ENCODE peak calls at places on chromosomes 1 and 21, in nine cellular contexts. T, D, Q, A, M, I, E, L and V are unnamed samples.

GRCh38 chr1:66527688-66528087 is 6.3 kb upstream of the SGIP1 start:
- DNase-seq in T (no peak), D (no peak), Q (no peak), A (no peak), M (peak; percentile 96), I (no peak), E (no peak), L (no peak), V (no peak)

GRCh38 chr1:2125375-2126211 is 69.0 kb downstream of the FAAP20 start:
- DNase-seq in T (no peak), D (no peak), Q (peak; percentile 38), A (no peak), M (no peak), I (no peak), E (no peak), L (no peak), V (peak; percentile 69)

GRCh38 chr1:248576219-248576980 is 1.8 kb upstream of the OR2T34 start:
- DNase-seq in T (no peak), D (no peak), Q (no peak), A (no peak), M (no peak), I (no peak), E (no peak), L (no peak), V (no peak)

GRCh38 chr1:96524100-96524499 is 197.5 kb upstream of the PTBP2 start:
- DNase-seq in T (no peak), D (no peak), Q (no peak), A (no peak), M (no peak), I (no peak), E (no peak), L (no peak), V (no peak)

GRCh38 chr1:149848811-149849210 is 50.6 kb upstream of the BOLA1 start:
- DNase-seq in T (no peak), D (no peak), Q (no peak), A (no peak), M (no peak), I (no peak), E (no peak), L (no peak), V (no peak)

GRCh38 chr21:46551636-46552241 is 53.1 kb downstream of the S100B start:
- DNase-seq in T (no peak), D (no peak), Q (peak; percentile 76), A (no peak), M (no peak), I (no peak), E (peak; percentile 53), L (peak; percentile 17), V (peak; percentile 79)

GRCh38 chr1:182649041-182649440 is 35.3 kb downstream of the RGS8 start:
- DNase-seq in T (no peak), D (no peak), Q (no peak), A (no peak), M (no peak), I (no peak), E (no peak), L (no peak), V (no peak)

GRCh38 chr1:6358757-6359567 is 34.6 kb downstream of the ACOT7 start:
- DNase-seq in T (no peak), D (peak; percentile 34), Q (peak; percentile 68), A (no peak), M (peak; percentile 86), I (no peak), E (no peak), L (peak; percentile 56), V (no peak)

GRCh38 chr21:32412162-32412997 is at the start of gene EVA1C:
- DNase-seq in T (peak; percentile 55), D (peak; percentile 67), Q (peak; percentile 83), A (no peak), M (peak; percentile 30), I (peak; percentile 84), E (peak; percentile 84), L (peak; percentile 72), V (peak; percentile 89)

GRCh38 chr21:41500354-41500753 is 7.6 kb downstream of the TMPRSS2 start:
- DNase-seq in T (no peak), D (no peak), Q (no peak), A (no peak), M (no peak), I (no peak), E (no peak), L (no peak), V (no peak)
- H3K27me3 ChIP-seq in T (no peaks in the 10 kb centered on the region), D (no peaks in the 10 kb centered on the region), Q (peaks cover 1% of the 10 kb centered on the region), A (peaks cover 3% of the 10 kb centered on the region), M (peaks cover 32% of the 10 kb centered on the region), I (no peaks in the 10 kb centered on the region), E (peaks cover 1% of the 10 kb centered on the region), L (no peaks in the 10 kb centered on the region), V (peaks cover 9% of the 10 kb centered on the region)

DNA sequence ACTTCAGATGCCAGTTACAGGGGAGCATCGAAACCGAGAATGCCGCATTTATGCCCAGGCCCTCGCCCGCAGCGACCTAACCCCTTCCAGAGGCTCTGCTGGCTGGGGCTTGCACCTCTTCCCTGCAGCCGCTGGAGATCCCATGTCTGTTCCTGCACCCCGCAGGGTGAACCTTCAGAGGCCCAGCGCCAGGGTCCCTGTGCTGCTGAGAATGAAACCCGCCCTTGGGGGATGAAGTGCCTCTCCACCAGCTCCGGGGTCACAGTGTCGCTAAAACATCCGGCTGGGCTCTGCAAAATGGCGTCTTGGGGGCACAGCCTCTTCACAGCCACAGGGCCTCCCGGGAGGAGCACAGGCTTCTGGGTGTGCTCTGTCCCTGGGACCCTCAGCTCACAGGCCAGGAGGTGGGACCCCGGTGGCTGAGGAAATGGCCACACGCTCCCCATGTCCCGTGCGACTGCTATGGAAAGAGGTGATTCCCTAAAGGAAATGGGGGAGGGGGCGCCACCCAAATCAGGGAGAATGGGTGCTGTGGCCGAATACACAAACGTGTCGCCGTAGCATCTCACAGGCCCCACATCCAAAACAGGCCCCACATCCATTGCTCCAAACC is 39.9 kb upstream of the TSPEAR start:
- DNase-seq in T (no peak), D (no peak), Q (no peak), A (no peak), M (no peak), I (no peak), E (peak; percentile 26), L (no peak), V (peak; percentile 54)
- H3K4me3 ChIP-seq in T (no peak overlapping the region), D (no peak overlapping the region), Q (no peak overlapping the region), A (no peak overlapping the region), M (no peak overlapping the region), I (no peak overlapping the region), E (no peak overlapping the region), L (no peak overlapping the region), V (no peak overlapping the region)

DNA sequence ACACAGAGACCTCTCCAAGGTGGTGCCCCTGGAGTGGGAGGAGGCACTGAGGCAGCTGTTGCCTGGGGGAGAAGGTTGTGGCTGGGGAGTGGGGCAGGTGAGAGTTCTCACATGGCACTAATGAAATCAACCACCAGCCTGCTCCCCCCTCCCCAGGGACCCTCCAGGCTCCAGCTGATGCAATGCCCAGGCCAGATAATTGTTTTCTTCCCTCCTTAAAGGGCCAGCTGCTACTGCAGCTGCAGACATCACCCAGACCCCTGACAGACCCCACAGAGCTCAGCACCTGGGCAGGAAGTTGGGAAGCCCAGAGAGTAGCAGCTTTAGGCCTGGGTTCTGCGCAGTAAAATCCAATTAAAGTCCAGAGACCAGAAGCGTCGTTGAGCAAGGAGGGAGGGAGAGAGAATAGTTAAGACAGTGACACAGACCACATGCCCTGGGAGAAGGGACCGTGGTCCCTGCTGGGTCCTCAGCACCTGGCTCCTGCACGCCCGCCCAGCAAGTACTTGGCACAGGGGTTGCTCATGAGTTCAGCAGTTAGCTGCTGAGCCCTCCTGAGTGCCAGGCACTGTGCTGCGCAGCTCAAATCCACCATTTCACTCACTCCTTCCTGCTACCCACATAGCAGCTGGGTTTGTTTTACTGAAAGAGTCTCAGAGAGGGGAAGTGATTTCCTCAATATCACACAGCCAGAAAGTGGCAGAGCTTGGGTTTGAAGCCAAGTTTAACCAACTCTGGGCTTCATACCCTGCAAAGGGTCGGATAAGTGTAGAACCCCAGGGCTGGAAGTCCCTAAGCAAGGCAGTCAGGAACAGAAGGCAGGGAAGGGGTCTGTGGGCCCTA is 1.9 kb downstream of the RIMS3 start:
- DNase-seq in T (no peak), D (no peak), Q (no peak), A (no peak), M (no peak), I (no peak), E (no peak), L (no peak), V (no peak)
- H3K4me1 ChIP-seq in T (peaks cover 11% of the 10 kb centered on the region), D (peaks cover 8% of the 10 kb centered on the region), Q (peaks cover 11% of the 10 kb centered on the region), A (no peaks in the 10 kb centered on the region), M (no peaks in the 10 kb centered on the region), I (no peaks in the 10 kb centered on the region), E (peaks cover 8% of the 10 kb centered on the region), L (peaks cover 9% of the 10 kb centered on the region), V (peaks cover 8% of the 10 kb centered on the region)

GRCh38 chr1:232211149-232211548 is 418.8 kb downstream of the SIPA1L2 start:
- DNase-seq in T (no peak), D (no peak), Q (no peak), A (no peak), M (no peak), I (no peak), E (no peak), L (no peak), V (no peak)
- H3K27me3 ChIP-seq in T (no peaks in the 10 kb centered on the region), D (no peaks in the 10 kb centered on the region), Q (no peaks in the 10 kb centered on the region), A (no peaks in the 10 kb centered on the region), M (no peaks in the 10 kb centered on the region), I (no peaks in the 10 kb centered on the region), E (no peaks in the 10 kb centered on the region), L (no peaks in the 10 kb centered on the region), V (no peaks in the 10 kb centered on the region)

GRCh38 chr1:240706150-240706904 is 94.4 kb upstream of the GREM2 start:
- DNase-seq in T (no peak), D (no peak), Q (no peak), A (no peak), M (peak; percentile 35), I (no peak), E (no peak), L (no peak), V (no peak)

GRCh38 chr1:240705584-240705983 is 93.6 kb upstream of the GREM2 start:
- DNase-seq in T (no peak), D (no peak), Q (no peak), A (no peak), M (peak; percentile 76), I (no peak), E (no peak), L (no peak), V (no peak)

GRCh38 chr1:240695416-240695815 is 83.5 kb upstream of the GREM2 start:
- DNase-seq in T (no peak), D (no peak), Q (no peak), A (no peak), M (no peak), I (no peak), E (no peak), L (no peak), V (no peak)

DNA sequence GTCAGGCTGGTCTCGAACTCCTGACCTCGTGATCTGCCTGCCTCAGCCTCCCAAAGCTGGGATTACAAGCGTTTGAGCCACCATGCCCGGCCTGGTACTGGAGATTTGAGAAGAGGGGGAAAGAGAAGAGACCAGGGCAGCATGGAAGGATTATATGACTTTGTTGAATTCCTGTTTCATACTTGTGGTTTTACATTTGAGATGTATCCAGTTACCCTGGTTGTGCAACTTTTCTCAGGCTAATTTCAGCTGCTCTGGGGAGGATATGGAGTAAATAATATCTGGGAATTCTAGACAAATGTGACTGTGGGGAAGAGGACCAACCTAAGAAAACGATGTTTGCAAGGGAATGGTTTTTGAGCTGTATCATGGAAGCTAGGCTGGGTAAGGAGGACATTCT is 89.5 kb upstream of the GREM2 start:
- DNase-seq in T (no peak), D (no peak), Q (no peak), A (no peak), M (peak; percentile 92), I (no peak), E (no peak), L (no peak), V (no peak)
- H3K4me3 ChIP-seq in T (no peak overlapping the region), D (no peak overlapping the region), Q (no peak overlapping the region), A (no peak overlapping the region), M (no peak overlapping the region), I (no peak overlapping the region), E (no peak overlapping the region), L (no peak overlapping the region), V (no peak overlapping the region)